ENCODE peak calls at places on chromosomes 5 and 9, in five cellular contexts. One of them, this sample, is unnamed.
A peak's percentile ranks its signal among the peaks of the same experiment; 100 is the strongest.

GRCh38 chr5:116032094-116032517 is at the start of gene ARL14EPL:
- DNase-seq in IMR-90: peak; percentile 92
- DNase-seq in GM12878: no peak
- DNase-seq in K562: peak; percentile 23
- DNase-seq in SK-N-SH: peak; percentile 3
- DNase-seq in this sample: peak; percentile 51

GRCh38 chr9:4301971-4302427 is 2.1 kb upstream of the GLIS3 start:
- DNase-seq in K562: no peak
- DNase-seq in IMR-90: peak; percentile 96
- DNase-seq in GM12878: no peak
- DNase-seq in SK-N-SH: no peak
- DNase-seq in this sample: peak; percentile 57

GRCh38 chr9:133371261-133371711 is 4.6 kb downstream of the SURF4 start:
- DNase-seq in SK-N-SH: no peak
- DNase-seq in K562: no peak
- DNase-seq in GM12878: no peak
- DNase-seq in IMR-90: no peak
- DNase-seq in this sample: no peak

GRCh38 chr5:1521671-1522600 is 1.8 kb downstream of the LPCAT1 start:
- DNase-seq in GM12878: no peak
- DNase-seq in IMR-90: peak; percentile 87
- DNase-seq in SK-N-SH: peak; percentile 62
- DNase-seq in K562: peak; percentile 32
- DNase-seq in this sample: no peak

GRCh38 chr5:111530298-111530740 is 18.0 kb upstream of the STARD4 start:
- DNase-seq in IMR-90: peak; percentile 41
- DNase-seq in GM12878: peak; percentile 57
- DNase-seq in SK-N-SH: no peak
- DNase-seq in K562: peak; percentile 63
- DNase-seq in this sample: peak; percentile 90

GRCh38 chr5:359301-359897 is 37.9 kb downstream of the AHRR start:
- DNase-seq in K562: peak; percentile 7
- DNase-seq in GM12878: no peak
- DNase-seq in IMR-90: no peak
- DNase-seq in SK-N-SH: peak; percentile 16
- DNase-seq in this sample: no peak

GRCh38 chr5:103375356-103375755 is 116.8 kb downstream of the MACIR start:
- DNase-seq in GM12878: no peak
- DNase-seq in K562: no peak
- DNase-seq in IMR-90: peak; percentile 92
- DNase-seq in SK-N-SH: no peak
- DNase-seq in this sample: peak; percentile 4

GRCh38 chr9:93576296-93577044 is at the start of gene PHF2:
- DNase-seq in IMR-90: no peak
- DNase-seq in SK-N-SH: peak; percentile 86
- DNase-seq in K562: peak; percentile 86
- DNase-seq in GM12878: no peak
- DNase-seq in this sample: no peak

GRCh38 chr5:93062548-93062947 is 518.5 kb downstream of the NR2F1-AS1 start:
- DNase-seq in IMR-90: no peak
- DNase-seq in K562: no peak
- DNase-seq in GM12878: no peak
- DNase-seq in SK-N-SH: no peak
- DNase-seq in this sample: peak; percentile 23

GRCh38 chr9:129278391-129279237 is 100.6 kb upstream of the IER5L start:
- DNase-seq in GM12878: no peak
- DNase-seq in K562: peak; percentile 54
- DNase-seq in SK-N-SH: no peak
- DNase-seq in IMR-90: no peak
- DNase-seq in this sample: peak; percentile 36

GRCh38 chr5:165202144-165202910 is 1696.9 kb downstream of the MAT2B start:
- DNase-seq in IMR-90: peak; percentile 10
- DNase-seq in K562: no peak
- DNase-seq in SK-N-SH: peak; percentile 14
- DNase-seq in GM12878: no peak
- DNase-seq in this sample: no peak

GRCh38 chr5:113804943-113805342 is 291.4 kb downstream of the YTHDC2 start:
- DNase-seq in IMR-90: no peak
- DNase-seq in SK-N-SH: no peak
- DNase-seq in GM12878: no peak
- DNase-seq in K562: no peak
- DNase-seq in this sample: no peak

GRCh38 chr5:97618721-97619120 is 435.7 kb upstream of the RIOK2 start:
- DNase-seq in GM12878: no peak
- DNase-seq in IMR-90: no peak
- DNase-seq in K562: no peak
- DNase-seq in SK-N-SH: no peak
- DNase-seq in this sample: no peak

GRCh38 chr5:167763772-167764171 is 527.7 kb upstream of the WWC1 start:
- DNase-seq in GM12878: no peak
- DNase-seq in IMR-90: peak; percentile 38
- DNase-seq in SK-N-SH: no peak
- DNase-seq in K562: no peak
- DNase-seq in this sample: no peak

GRCh38 chr5:80192507-80193241 is 63.2 kb downstream of the SERINC5 start:
- DNase-seq in GM12878: no peak
- DNase-seq in SK-N-SH: no peak
- DNase-seq in K562: no peak
- DNase-seq in IMR-90: peak; percentile 51
- DNase-seq in this sample: no peak

GRCh38 chr5:129358069-129358468 is 102.0 kb upstream of the ADAMTS19 start:
- DNase-seq in IMR-90: no peak
- DNase-seq in K562: no peak
- DNase-seq in GM12878: no peak
- DNase-seq in SK-N-SH: no peak
- DNase-seq in this sample: no peak

GRCh38 chr5:6822068-6822467 is 108.8 kb downstream of the TENT4A start:
- DNase-seq in SK-N-SH: no peak
- DNase-seq in IMR-90: no peak
- DNase-seq in K562: no peak
- DNase-seq in GM12878: no peak
- DNase-seq in this sample: no peak

GRCh38 chr5:39898731-39899130 is 474.0 kb upstream of the DAB2 start:
- DNase-seq in K562: no peak
- DNase-seq in SK-N-SH: no peak
- DNase-seq in GM12878: no peak
- DNase-seq in IMR-90: no peak
- DNase-seq in this sample: no peak

GRCh38 chr9:18347381-18348084 is 126.4 kb upstream of the ADAMTSL1 start:
- DNase-seq in GM12878: no peak
- DNase-seq in IMR-90: no peak
- DNase-seq in SK-N-SH: no peak
- DNase-seq in K562: no peak
- DNase-seq in this sample: no peak

GRCh38 chr5:123037104-123037418 is 536 bp upstream of the PPIC start:
- DNase-seq in SK-N-SH: no peak
- DNase-seq in GM12878: no peak
- DNase-seq in IMR-90: no peak
- DNase-seq in K562: no peak
- DNase-seq in this sample: no peak

GRCh38 chr5:33659526-33660169 is 218.9 kb downstream of the TARS1 start:
- DNase-seq in K562: no peak
- DNase-seq in IMR-90: no peak
- DNase-seq in GM12878: no peak
- DNase-seq in SK-N-SH: no peak
- DNase-seq in this sample: no peak

GRCh38 chr5:17727212-17727611 is 93.0 kb downstream of the TAF11L14 start:
- DNase-seq in K562: no peak
- DNase-seq in GM12878: no peak
- DNase-seq in IMR-90: no peak
- DNase-seq in SK-N-SH: no peak
- DNase-seq in this sample: no peak

GRCh38 chr5:17402291-17403121 is 95.5 kb upstream of the TAF11L2 start:
- DNase-seq in GM12878: no peak
- DNase-seq in SK-N-SH: no peak
- DNase-seq in K562: no peak
- DNase-seq in IMR-90: no peak
- DNase-seq in this sample: no peak

GRCh38 chr5:167573274-167574127 is 717.9 kb upstream of the WWC1 start:
- DNase-seq in SK-N-SH: peak; percentile 20
- DNase-seq in IMR-90: peak; percentile 50
- DNase-seq in K562: no peak
- DNase-seq in GM12878: no peak
- DNase-seq in this sample: no peak

GRCh38 chr5:172385164-172385563 is 69.2 kb downstream of the SH3PXD2B start:
- DNase-seq in GM12878: no peak
- DNase-seq in K562: no peak
- DNase-seq in SK-N-SH: no peak
- DNase-seq in IMR-90: no peak
- DNase-seq in this sample: no peak

GRCh38 chr5:148937830-148938534 is 111.6 kb downstream of the ADRB2 start:
- DNase-seq in SK-N-SH: peak; percentile 32
- DNase-seq in IMR-90: no peak
- DNase-seq in K562: no peak
- DNase-seq in GM12878: no peak
- DNase-seq in this sample: no peak

GRCh38 chr5:146440870-146441495 is 6.2 kb upstream of the TCERG1 start:
- DNase-seq in K562: no peak
- DNase-seq in GM12878: no peak
- DNase-seq in SK-N-SH: no peak
- DNase-seq in IMR-90: no peak
- DNase-seq in this sample: no peak

GRCh38 chr9:128494108-128494742 is 10.3 kb upstream of the GLE1 start:
- DNase-seq in K562: peak; percentile 61
- DNase-seq in GM12878: no peak
- DNase-seq in IMR-90: no peak
- DNase-seq in SK-N-SH: peak; percentile 39
- DNase-seq in this sample: no peak

GRCh38 chr5:14958196-14958595 is 86.6 kb upstream of the ANKH start:
- DNase-seq in SK-N-SH: no peak
- DNase-seq in GM12878: no peak
- DNase-seq in IMR-90: peak; percentile 14
- DNase-seq in K562: no peak
- DNase-seq in this sample: no peak

GRCh38 chr9:134399435-134400056 is 73.3 kb downstream of the RXRA start:
- DNase-seq in SK-N-SH: no peak
- DNase-seq in K562: peak; percentile 48
- DNase-seq in IMR-90: peak; percentile 41
- DNase-seq in GM12878: no peak
- DNase-seq in this sample: peak; percentile 76

GRCh38 chr5:165616550-165617430 is 2111.4 kb downstream of the MAT2B start:
- DNase-seq in IMR-90: peak; percentile 62
- DNase-seq in GM12878: no peak
- DNase-seq in SK-N-SH: no peak
- DNase-seq in K562: no peak
- DNase-seq in this sample: no peak

GRCh38 chr9:131276107-131276888 is at the start of gene FAM78A:
- DNase-seq in IMR-90: no peak
- DNase-seq in SK-N-SH: peak; percentile 77
- DNase-seq in K562: no peak
- DNase-seq in GM12878: no peak
- DNase-seq in this sample: no peak

GRCh38 chr5:41708604-41708940 is 161.7 kb downstream of the OXCT1 start:
- DNase-seq in GM12878: no peak
- DNase-seq in SK-N-SH: no peak
- DNase-seq in IMR-90: no peak
- DNase-seq in K562: no peak
- DNase-seq in this sample: no peak

GRCh38 chr9:127262621-127263020 is 2.0 kb upstream of the GARNL3 start:
- DNase-seq in GM12878: no peak
- DNase-seq in IMR-90: peak; percentile 4
- DNase-seq in SK-N-SH: no peak
- DNase-seq in K562: no peak
- DNase-seq in this sample: no peak

GRCh38 chr5:13591621-13592020 is 352.9 kb downstream of the DNAH5 start:
- DNase-seq in K562: no peak
- DNase-seq in IMR-90: peak; percentile 93
- DNase-seq in GM12878: no peak
- DNase-seq in SK-N-SH: no peak
- DNase-seq in this sample: peak; percentile 6

GRCh38 chr9:86809151-86809550 is 138.2 kb downstream of the GAS1 start:
- DNase-seq in K562: no peak
- DNase-seq in IMR-90: no peak
- DNase-seq in GM12878: no peak
- DNase-seq in SK-N-SH: no peak
- DNase-seq in this sample: no peak

GRCh38 chr5:143237664-143238063 is 165.8 kb downstream of the NR3C1 start:
- DNase-seq in SK-N-SH: no peak
- DNase-seq in GM12878: no peak
- DNase-seq in IMR-90: no peak
- DNase-seq in K562: no peak
- DNase-seq in this sample: no peak

DNA sequence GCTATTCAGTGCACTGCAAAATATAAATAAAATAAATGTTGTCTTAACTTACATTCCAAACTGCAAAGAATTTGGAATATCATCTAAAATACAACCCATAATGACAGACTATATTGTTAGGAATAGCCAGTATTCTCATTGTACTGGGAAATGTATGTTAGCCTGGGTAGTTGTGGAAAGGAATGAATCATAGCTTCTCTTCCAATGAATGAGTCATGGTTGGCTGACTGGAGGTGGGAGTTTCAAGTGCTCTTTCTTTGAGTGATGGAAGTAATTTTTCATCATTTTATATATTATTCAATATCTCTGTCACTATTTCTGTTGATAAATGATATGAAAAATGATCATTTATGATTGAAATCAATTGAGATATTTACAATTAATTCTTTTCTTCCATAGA is 158.6 kb upstream of the ARRDC3 start:
- DNase-seq in GM12878: no peak
- DNase-seq in K562: no peak
- DNase-seq in SK-N-SH: no peak
- DNase-seq in IMR-90: peak; percentile 16
- DNase-seq in this sample: peak; percentile 5
- TF ChIP-seq SMC3 in GM12878: no peak
- TF ChIP-seq SMC3 in K562: no peak
- TF ChIP-seq SMC3 in SK-N-SH: no peak
- TF ChIP-seq SMC3 in IMR-90: no peak
- TF ChIP-seq SMC3 in this sample: no peak

DNA sequence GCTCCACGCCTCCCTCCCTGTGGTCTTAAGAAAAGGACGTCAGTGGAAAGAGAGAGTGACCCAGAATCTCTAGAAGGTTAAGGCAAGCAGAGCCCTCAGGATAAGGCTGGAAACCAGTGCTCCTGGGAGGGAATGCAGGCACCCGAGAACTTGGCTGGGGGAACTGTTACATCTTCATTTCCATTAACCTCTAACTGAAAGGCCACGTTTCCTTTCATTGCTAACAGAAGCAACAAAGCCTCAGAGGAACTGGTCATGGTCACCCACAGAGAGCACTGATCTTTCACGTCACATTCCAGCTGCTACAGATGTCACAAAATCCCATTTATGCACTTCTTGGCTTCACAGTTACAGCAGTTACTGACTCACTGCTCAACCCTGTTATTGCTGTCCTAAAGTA is 26.1 kb upstream of the AKNA start:
- DNase-seq in IMR-90: peak; percentile 88
- DNase-seq in GM12878: no peak
- DNase-seq in SK-N-SH: no peak
- DNase-seq in K562: no peak
- DNase-seq in this sample: no peak
- TF ChIP-seq SMC3 in IMR-90: no peak
- TF ChIP-seq SMC3 in GM12878: no peak
- TF ChIP-seq SMC3 in SK-N-SH: no peak
- TF ChIP-seq SMC3 in K562: no peak
- TF ChIP-seq SMC3 in this sample: no peak

GRCh38 chr5:175597718-175598117 is 60.2 kb upstream of the HRH2 start:
- DNase-seq in K562: no peak
- DNase-seq in GM12878: no peak
- DNase-seq in SK-N-SH: no peak
- DNase-seq in IMR-90: no peak
- DNase-seq in this sample: no peak
- TF ChIP-seq SMC3 in K562: no peak
- TF ChIP-seq SMC3 in GM12878: no peak
- TF ChIP-seq SMC3 in SK-N-SH: no peak
- TF ChIP-seq SMC3 in IMR-90: no peak
- TF ChIP-seq SMC3 in this sample: no peak

GRCh38 chr5:82347213-82347947 is 69.2 kb upstream of the RPS23 start:
- DNase-seq in IMR-90: peak; percentile 90
- DNase-seq in GM12878: no peak
- DNase-seq in K562: no peak
- DNase-seq in SK-N-SH: no peak
- DNase-seq in this sample: no peak
- TF ChIP-seq SMC3 in IMR-90: no peak
- TF ChIP-seq SMC3 in GM12878: no peak
- TF ChIP-seq SMC3 in K562: no peak
- TF ChIP-seq SMC3 in SK-N-SH: no peak
- TF ChIP-seq SMC3 in this sample: no peak